ENCODE peak calls at places on chromosomes 16 and 17, in six cellular contexts. One of them, this sample, is unnamed.

GRCh38 chr17:28324776-28325175 is 5.8 kb downstream of the TMEM97 start:
- DNase-seq in activated B cell treated with CpG ODN at 0.5 μM for 24 hours: no peak
- DNase-seq in lower lobe of right lung: no peak
- DNase-seq in CD8-positive, alpha-beta T cell: no peak
- DNase-seq in PC-9: no peak
- DNase-seq in GM06990: no peak
- DNase-seq in this sample: no peak

GRCh38 chr16:76370344-76370743 is 93.1 kb downstream of the CNTNAP4 start:
- DNase-seq in GM06990: no peak
- DNase-seq in lower lobe of right lung: no peak
- DNase-seq in PC-9: no peak
- DNase-seq in activated B cell treated with CpG ODN at 0.5 μM for 24 hours: no peak
- DNase-seq in CD8-positive, alpha-beta T cell: no peak
- DNase-seq in this sample: no peak

GRCh38 chr17:72804949-72805348 is 287.5 kb downstream of the SLC39A11 start:
- DNase-seq in PC-9: no peak
- DNase-seq in GM06990: no peak
- DNase-seq in lower lobe of right lung: no peak
- DNase-seq in CD8-positive, alpha-beta T cell: no peak
- DNase-seq in activated B cell treated with CpG ODN at 0.5 μM for 24 hours: no peak
- DNase-seq in this sample: no peak

GRCh38 chr17:37019117-37019744 is 70.5 kb downstream of the AATF start:
- DNase-seq in GM06990: no peak
- DNase-seq in PC-9: no peak
- DNase-seq in lower lobe of right lung: no peak
- DNase-seq in CD8-positive, alpha-beta T cell: no peak
- DNase-seq in activated B cell treated with CpG ODN at 0.5 μM for 24 hours: no peak
- DNase-seq in this sample: no peak

GRCh38 chr17:80491478-80492342 is 15.3 kb upstream of the NPTX1 start:
- DNase-seq in activated B cell treated with CpG ODN at 0.5 μM for 24 hours: no peak
- DNase-seq in CD8-positive, alpha-beta T cell: no peak
- DNase-seq in PC-9: no peak
- DNase-seq in lower lobe of right lung: no peak
- DNase-seq in GM06990: no peak
- DNase-seq in this sample: no peak

GRCh38 chr16:86984975-86985655 is 332.1 kb downstream of the C16orf95 start:
- DNase-seq in PC-9: no peak
- DNase-seq in GM06990: no peak
- DNase-seq in CD8-positive, alpha-beta T cell: no peak
- DNase-seq in activated B cell treated with CpG ODN at 0.5 μM for 24 hours: no peak
- DNase-seq in lower lobe of right lung: no peak
- DNase-seq in this sample: no peak

GRCh38 chr16:12330977-12331376 is 354.4 kb downstream of the SNX29 start:
- DNase-seq in GM06990: no peak
- DNase-seq in PC-9: no peak
- DNase-seq in CD8-positive, alpha-beta T cell: no peak
- DNase-seq in lower lobe of right lung: no peak
- DNase-seq in activated B cell treated with CpG ODN at 0.5 μM for 24 hours: no peak
- DNase-seq in this sample: no peak

GRCh38 chr17:82031885-82032627 is 578 bp downstream of the RAC3 start:
- DNase-seq in activated B cell treated with CpG ODN at 0.5 μM for 24 hours: no peak
- DNase-seq in PC-9: no peak
- DNase-seq in CD8-positive, alpha-beta T cell: peak
- DNase-seq in GM06990: no peak
- DNase-seq in lower lobe of right lung: no peak
- DNase-seq in this sample: peak

GRCh38 chr17:21376835-21377690 is 906 bp downstream of the KCNJ12 start:
- DNase-seq in CD8-positive, alpha-beta T cell: no peak
- DNase-seq in activated B cell treated with CpG ODN at 0.5 μM for 24 hours: no peak
- DNase-seq in lower lobe of right lung: no peak
- DNase-seq in GM06990: no peak
- DNase-seq in PC-9: no peak
- DNase-seq in this sample: no peak

GRCh38 chr16:84477661-84478060 is 26.8 kb downstream of the MEAK7 start:
- DNase-seq in GM06990: no peak
- DNase-seq in activated B cell treated with CpG ODN at 0.5 μM for 24 hours: no peak
- DNase-seq in PC-9: no peak
- DNase-seq in CD8-positive, alpha-beta T cell: no peak
- DNase-seq in lower lobe of right lung: no peak
- DNase-seq in this sample: no peak

GRCh38 chr17:81509048-81509686 is 3.4 kb downstream of the ACTG1 start:
- DNase-seq in PC-9: peak
- DNase-seq in GM06990: no peak
- DNase-seq in lower lobe of right lung: no peak
- DNase-seq in activated B cell treated with CpG ODN at 0.5 μM for 24 hours: no peak
- DNase-seq in CD8-positive, alpha-beta T cell: no peak
- DNase-seq in this sample: peak

GRCh38 chr16:69382421-69382820 is 3.4 kb downstream of the TERF2 start:
- DNase-seq in PC-9: no peak
- DNase-seq in CD8-positive, alpha-beta T cell: no peak
- DNase-seq in lower lobe of right lung: no peak
- DNase-seq in GM06990: no peak
- DNase-seq in activated B cell treated with CpG ODN at 0.5 μM for 24 hours: no peak
- DNase-seq in this sample: no peak

GRCh38 chr17:38885728-38886642 is 16.1 kb downstream of the LASP1 start:
- DNase-seq in GM06990: no peak
- DNase-seq in lower lobe of right lung: no peak
- DNase-seq in PC-9: no peak
- DNase-seq in activated B cell treated with CpG ODN at 0.5 μM for 24 hours: no peak
- DNase-seq in CD8-positive, alpha-beta T cell: no peak
- DNase-seq in this sample: no peak

GRCh38 chr16:84569382-84569987 is 48.4 kb downstream of the COTL1 start:
- DNase-seq in PC-9: no peak
- DNase-seq in activated B cell treated with CpG ODN at 0.5 μM for 24 hours: no peak
- DNase-seq in GM06990: no peak
- DNase-seq in lower lobe of right lung: no peak
- DNase-seq in CD8-positive, alpha-beta T cell: no peak
- DNase-seq in this sample: peak

GRCh38 chr17:19766421-19767270 is 18.5 kb upstream of the ALDH3A1 start:
- DNase-seq in lower lobe of right lung: peak
- DNase-seq in PC-9: no peak
- DNase-seq in GM06990: peak
- DNase-seq in activated B cell treated with CpG ODN at 0.5 μM for 24 hours: peak
- DNase-seq in CD8-positive, alpha-beta T cell: peak
- DNase-seq in this sample: peak

GRCh38 chr16:9458816-9459215 is 367.4 kb downstream of the HAPSTR1 start:
- DNase-seq in CD8-positive, alpha-beta T cell: no peak
- DNase-seq in GM06990: no peak
- DNase-seq in PC-9: no peak
- DNase-seq in activated B cell treated with CpG ODN at 0.5 μM for 24 hours: no peak
- DNase-seq in lower lobe of right lung: no peak
- DNase-seq in this sample: no peak

GRCh38 chr17:55549140-55549539 is 37.9 kb upstream of the SMIM36 start:
- DNase-seq in PC-9: no peak
- DNase-seq in lower lobe of right lung: no peak
- DNase-seq in CD8-positive, alpha-beta T cell: no peak
- DNase-seq in activated B cell treated with CpG ODN at 0.5 μM for 24 hours: no peak
- DNase-seq in GM06990: no peak
- DNase-seq in this sample: peak

GRCh38 chr17:58956997-58957724 is 149.5 kb downstream of the TRIM37 start:
- DNase-seq in activated B cell treated with CpG ODN at 0.5 μM for 24 hours: no peak
- DNase-seq in PC-9: peak
- DNase-seq in lower lobe of right lung: no peak
- DNase-seq in CD8-positive, alpha-beta T cell: no peak
- DNase-seq in GM06990: no peak
- DNase-seq in this sample: no peak

GRCh38 chr16:27362570-27363245 is 39.3 kb upstream of the IL21R start:
- DNase-seq in lower lobe of right lung: no peak
- DNase-seq in GM06990: no peak
- DNase-seq in PC-9: no peak
- DNase-seq in activated B cell treated with CpG ODN at 0.5 μM for 24 hours: no peak
- DNase-seq in CD8-positive, alpha-beta T cell: no peak
- DNase-seq in this sample: no peak

GRCh38 chr17:335691-336090 is 16.9 kb downstream of the RPH3AL start:
- DNase-seq in GM06990: no peak
- DNase-seq in CD8-positive, alpha-beta T cell: no peak
- DNase-seq in lower lobe of right lung: no peak
- DNase-seq in PC-9: no peak
- DNase-seq in activated B cell treated with CpG ODN at 0.5 μM for 24 hours: no peak
- DNase-seq in this sample: no peak

GRCh38 chr17:42165751-42166150 is 11.0 kb upstream of the RAB5C start:
- DNase-seq in PC-9: no peak
- DNase-seq in GM06990: no peak
- DNase-seq in activated B cell treated with CpG ODN at 0.5 μM for 24 hours: no peak
- DNase-seq in CD8-positive, alpha-beta T cell: no peak
- DNase-seq in lower lobe of right lung: no peak
- DNase-seq in this sample: no peak

GRCh38 chr16:12440233-12440530 is 363.5 kb downstream of the CPPED1 start:
- DNase-seq in CD8-positive, alpha-beta T cell: no peak
- DNase-seq in PC-9: no peak
- DNase-seq in GM06990: no peak
- DNase-seq in lower lobe of right lung: no peak
- DNase-seq in activated B cell treated with CpG ODN at 0.5 μM for 24 hours: no peak
- DNase-seq in this sample: no peak

GRCh38 chr16:14378131-14378551 is 251.9 kb downstream of the PARN start:
- DNase-seq in lower lobe of right lung: no peak
- DNase-seq in CD8-positive, alpha-beta T cell: no peak
- DNase-seq in GM06990: no peak
- DNase-seq in PC-9: peak
- DNase-seq in activated B cell treated with CpG ODN at 0.5 μM for 24 hours: no peak
- DNase-seq in this sample: no peak

GRCh38 chr17:82734987-82735866 is at the start of gene FN3K:
- DNase-seq in GM06990: no peak
- DNase-seq in lower lobe of right lung: peak
- DNase-seq in PC-9: no peak
- DNase-seq in CD8-positive, alpha-beta T cell: peak
- DNase-seq in activated B cell treated with CpG ODN at 0.5 μM for 24 hours: no peak
- DNase-seq in this sample: peak

GRCh38 chr17:56879280-56879679 is 34.6 kb downstream of the TRIM25 start:
- DNase-seq in GM06990: no peak
- DNase-seq in CD8-positive, alpha-beta T cell: no peak
- DNase-seq in PC-9: no peak
- DNase-seq in activated B cell treated with CpG ODN at 0.5 μM for 24 hours: no peak
- DNase-seq in lower lobe of right lung: no peak
- DNase-seq in this sample: no peak

DNA sequence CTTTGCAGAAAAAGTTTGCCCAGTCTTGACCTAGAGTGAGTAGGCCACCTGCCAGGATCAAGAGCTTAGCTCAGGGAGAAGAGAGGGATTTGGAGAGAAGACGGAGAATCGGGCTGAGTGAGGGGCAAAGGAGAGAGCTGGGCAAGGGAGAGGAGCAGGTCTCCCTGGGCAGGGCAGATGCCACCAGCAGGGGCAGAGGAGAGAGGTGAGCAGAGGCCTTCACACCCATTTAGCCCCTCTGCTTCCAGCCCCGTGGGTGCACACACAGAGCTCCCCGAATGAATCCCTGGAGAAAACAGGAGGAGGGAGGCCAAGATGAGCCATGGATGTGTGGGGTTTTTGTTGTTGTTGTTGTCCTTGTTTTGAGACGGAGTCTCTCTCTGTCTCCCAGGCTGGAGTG is 29.2 kb downstream of the TBX4 start:
- DNase-seq in PC-9: no peak
- DNase-seq in CD8-positive, alpha-beta T cell: no peak
- DNase-seq in GM06990: no peak
- DNase-seq in activated B cell treated with CpG ODN at 0.5 μM for 24 hours: no peak
- DNase-seq in lower lobe of right lung: peak
- DNase-seq in this sample: no peak
- TF ChIP-seq CTCF in PC-9: no peak
- TF ChIP-seq CTCF in CD8-positive, alpha-beta T cell: no peak
- TF ChIP-seq CTCF in GM06990: no peak
- TF ChIP-seq CTCF in activated B cell treated with CpG ODN at 0.5 μM for 24 hours: no peak
- TF ChIP-seq CTCF in lower lobe of right lung: no peak
- TF ChIP-seq CTCF in this sample: no peak

DNA sequence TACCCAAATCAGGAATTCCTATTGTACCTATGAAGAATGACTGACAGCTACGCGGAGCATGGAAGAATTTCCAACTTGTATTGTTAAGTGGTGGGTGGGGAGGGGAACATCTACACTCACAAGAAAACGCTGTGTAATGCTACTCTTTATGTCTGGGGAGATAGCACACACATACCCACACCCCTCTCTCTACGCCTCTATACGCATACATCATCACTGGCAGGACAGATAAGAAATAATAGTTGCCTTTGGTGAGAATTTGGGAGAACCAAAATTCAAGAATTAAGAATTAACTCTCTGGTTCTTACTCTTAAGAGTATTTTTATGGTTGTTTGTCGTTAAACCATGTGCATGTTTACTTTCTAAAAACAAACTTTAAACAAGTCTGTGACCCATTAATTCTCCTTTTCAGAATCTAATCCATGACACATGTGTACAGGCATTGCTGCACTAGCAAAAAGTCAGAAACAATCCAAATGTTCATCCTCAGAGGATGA is 33.9 kb downstream of the CREBBP start:
- DNase-seq in lower lobe of right lung: no peak
- DNase-seq in activated B cell treated with CpG ODN at 0.5 μM for 24 hours: no peak
- DNase-seq in CD8-positive, alpha-beta T cell: no peak
- DNase-seq in GM06990: no peak
- DNase-seq in PC-9: no peak
- DNase-seq in this sample: no peak
- TF ChIP-seq CTCF in lower lobe of right lung: no peak
- TF ChIP-seq CTCF in activated B cell treated with CpG ODN at 0.5 μM for 24 hours: no peak
- TF ChIP-seq CTCF in CD8-positive, alpha-beta T cell: no peak
- TF ChIP-seq CTCF in GM06990: no peak
- TF ChIP-seq CTCF in PC-9: no peak
- TF ChIP-seq CTCF in this sample: no peak

GRCh38 chr17:47789611-47790520 is 31.7 kb downstream of the OSBPL7 start:
- DNase-seq in lower lobe of right lung: peak
- DNase-seq in PC-9: peak
- DNase-seq in activated B cell treated with CpG ODN at 0.5 μM for 24 hours: peak
- DNase-seq in GM06990: peak
- DNase-seq in CD8-positive, alpha-beta T cell: peak
- DNase-seq in this sample: no peak
- TF ChIP-seq CTCF in lower lobe of right lung: peak
- TF ChIP-seq CTCF in PC-9: peak
- TF ChIP-seq CTCF in activated B cell treated with CpG ODN at 0.5 μM for 24 hours: no peak
- TF ChIP-seq CTCF in GM06990: peak
- TF ChIP-seq CTCF in CD8-positive, alpha-beta T cell: peak
- TF ChIP-seq CTCF in this sample: no peak

GRCh38 chr17:44738214-44738906 is 20.4 kb upstream of the ADAM11 start:
- DNase-seq in PC-9: no peak
- DNase-seq in CD8-positive, alpha-beta T cell: no peak
- DNase-seq in lower lobe of right lung: no peak
- DNase-seq in activated B cell treated with CpG ODN at 0.5 μM for 24 hours: no peak
- DNase-seq in GM06990: no peak
- DNase-seq in this sample: no peak

GRCh38 chr17:44736551-44737240 is 22.1 kb upstream of the ADAM11 start:
- DNase-seq in PC-9: no peak
- DNase-seq in GM06990: no peak
- DNase-seq in lower lobe of right lung: no peak
- DNase-seq in activated B cell treated with CpG ODN at 0.5 μM for 24 hours: no peak
- DNase-seq in CD8-positive, alpha-beta T cell: no peak
- DNase-seq in this sample: no peak

GRCh38 chr17:44734272-44734671 is 24.5 kb upstream of the ADAM11 start:
- DNase-seq in lower lobe of right lung: no peak
- DNase-seq in activated B cell treated with CpG ODN at 0.5 μM for 24 hours: no peak
- DNase-seq in PC-9: no peak
- DNase-seq in GM06990: no peak
- DNase-seq in CD8-positive, alpha-beta T cell: no peak
- DNase-seq in this sample: no peak

DNA sequence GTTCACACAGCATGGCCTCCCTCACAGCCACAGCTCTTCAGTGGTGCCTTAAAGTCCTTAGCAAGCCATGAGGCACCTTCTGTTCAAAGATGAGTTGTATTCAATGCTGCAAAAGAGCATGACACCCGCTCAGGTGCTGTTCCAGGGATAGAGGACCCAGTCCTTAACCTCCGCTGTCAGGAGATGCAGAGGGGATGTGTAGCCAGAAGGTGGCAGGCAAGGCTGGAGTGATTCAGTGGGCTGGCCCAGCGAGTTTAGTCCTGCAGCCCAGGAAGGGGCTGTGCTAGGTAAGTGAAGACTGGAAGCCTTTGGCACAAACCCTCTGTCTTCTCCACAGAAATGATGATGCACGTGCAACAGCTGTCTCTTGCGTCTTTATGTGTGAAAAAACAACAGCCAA is 25.0 kb upstream of the ADAM11 start:
- DNase-seq in GM06990: no peak
- DNase-seq in CD8-positive, alpha-beta T cell: no peak
- DNase-seq in activated B cell treated with CpG ODN at 0.5 μM for 24 hours: no peak
- DNase-seq in PC-9: no peak
- DNase-seq in lower lobe of right lung: no peak
- DNase-seq in this sample: no peak
- TF ChIP-seq CTCF in GM06990: no peak
- TF ChIP-seq CTCF in CD8-positive, alpha-beta T cell: no peak
- TF ChIP-seq CTCF in activated B cell treated with CpG ODN at 0.5 μM for 24 hours: no peak
- TF ChIP-seq CTCF in PC-9: peak
- TF ChIP-seq CTCF in lower lobe of right lung: no peak
- TF ChIP-seq CTCF in this sample: no peak